ENCODE peak calls at places on chromosomes 6 and 20, in six cellular contexts. One of them, this sample, is unnamed.

GRCh38 chr6:135146160-135146920 is 34.8 kb upstream of the MYB start:
- DNase-seq in cardiac muscle cell: no peak
- DNase-seq in NCI-H226: peak
- DNase-seq in CMK: no peak
- DNase-seq in HFFc6: peak
- DNase-seq in NCI-H1930: no peak
- DNase-seq in this sample: peak

GRCh38 chr20:29325304-29325640 is 1932.2 kb upstream of the DEFB115 start:
- DNase-seq in cardiac muscle cell: no peak
- DNase-seq in NCI-H226: no peak
- DNase-seq in CMK: no peak
- DNase-seq in HFFc6: no peak
- DNase-seq in NCI-H1930: peak
- DNase-seq in this sample: no peak

GRCh38 chr6:70303034-70303525 is at the start of gene COL9A1:
- DNase-seq in cardiac muscle cell: no peak
- DNase-seq in NCI-H226: no peak
- DNase-seq in CMK: no peak
- DNase-seq in HFFc6: no peak
- DNase-seq in NCI-H1930: no peak
- DNase-seq in this sample: no peak

GRCh38 chr6:142763205-142763604 is 181.8 kb downstream of the HIVEP2 start:
- DNase-seq in cardiac muscle cell: no peak
- DNase-seq in NCI-H226: no peak
- DNase-seq in CMK: no peak
- DNase-seq in HFFc6: peak
- DNase-seq in NCI-H1930: no peak
- DNase-seq in this sample: no peak

GRCh38 chr6:151291145-151292055 is 51.6 kb downstream of the AKAP12 start:
- DNase-seq in cardiac muscle cell: peak
- DNase-seq in NCI-H226: no peak
- DNase-seq in CMK: no peak
- DNase-seq in HFFc6: no peak
- DNase-seq in NCI-H1930: no peak
- DNase-seq in this sample: no peak

GRCh38 chr6:166056637-166057036 is 111.0 kb downstream of the TBXT start:
- DNase-seq in cardiac muscle cell: peak
- DNase-seq in NCI-H226: peak
- DNase-seq in CMK: no peak
- DNase-seq in HFFc6: no peak
- DNase-seq in NCI-H1930: no peak
- DNase-seq in this sample: no peak

GRCh38 chr6:114747995-114748625 is 405.3 kb upstream of the HS3ST5 start:
- DNase-seq in cardiac muscle cell: peak
- DNase-seq in NCI-H226: peak
- DNase-seq in CMK: peak
- DNase-seq in HFFc6: peak
- DNase-seq in NCI-H1930: peak
- DNase-seq in this sample: peak

GRCh38 chr6:56115715-56116114 is 131.7 kb downstream of the COL21A1 start:
- DNase-seq in cardiac muscle cell: no peak
- DNase-seq in NCI-H226: no peak
- DNase-seq in CMK: no peak
- DNase-seq in HFFc6: no peak
- DNase-seq in NCI-H1930: no peak
- DNase-seq in this sample: no peak

GRCh38 chr6:38067263-38067980 is 247.9 kb downstream of the ZFAND3 start:
- DNase-seq in cardiac muscle cell: no peak
- DNase-seq in NCI-H226: no peak
- DNase-seq in CMK: no peak
- DNase-seq in HFFc6: no peak
- DNase-seq in NCI-H1930: no peak
- DNase-seq in this sample: no peak

GRCh38 chr20:63287697-63288580 is 5.0 kb upstream of the COL20A1 start:
- DNase-seq in cardiac muscle cell: no peak
- DNase-seq in NCI-H226: no peak
- DNase-seq in CMK: no peak
- DNase-seq in HFFc6: no peak
- DNase-seq in NCI-H1930: no peak
- DNase-seq in this sample: no peak

GRCh38 chr6:51303313-51303712 is 484.6 kb downstream of the TFAP2B start:
- DNase-seq in cardiac muscle cell: no peak
- DNase-seq in NCI-H226: no peak
- DNase-seq in CMK: no peak
- DNase-seq in HFFc6: no peak
- DNase-seq in NCI-H1930: no peak
- DNase-seq in this sample: no peak

GRCh38 chr20:57622579-57623381 is 2.6 kb upstream of the ZBP1 start:
- DNase-seq in cardiac muscle cell: peak
- DNase-seq in NCI-H226: peak
- DNase-seq in CMK: no peak
- DNase-seq in HFFc6: peak
- DNase-seq in NCI-H1930: peak
- DNase-seq in this sample: peak

GRCh38 chr20:12984863-12985262 is 23.9 kb upstream of the SPTLC3 start:
- DNase-seq in cardiac muscle cell: no peak
- DNase-seq in NCI-H226: peak
- DNase-seq in CMK: no peak
- DNase-seq in HFFc6: no peak
- DNase-seq in NCI-H1930: no peak
- DNase-seq in this sample: peak

GRCh38 chr6:41647061-41647511 is 8.8 kb downstream of the MDFI start:
- DNase-seq in cardiac muscle cell: no peak
- DNase-seq in NCI-H226: no peak
- DNase-seq in CMK: no peak
- DNase-seq in HFFc6: no peak
- DNase-seq in NCI-H1930: no peak
- DNase-seq in this sample: no peak

GRCh38 chr6:45439459-45439858 is 61.7 kb upstream of the SUPT3H start:
- DNase-seq in cardiac muscle cell: no peak
- DNase-seq in NCI-H226: no peak
- DNase-seq in CMK: no peak
- DNase-seq in HFFc6: no peak
- DNase-seq in NCI-H1930: no peak
- DNase-seq in this sample: no peak

GRCh38 chr6:36604090-36605060 is 10.2 kb downstream of the SRSF3 start:
- DNase-seq in cardiac muscle cell: no peak
- DNase-seq in NCI-H226: no peak
- DNase-seq in CMK: no peak
- DNase-seq in HFFc6: no peak
- DNase-seq in NCI-H1930: no peak
- DNase-seq in this sample: no peak

GRCh38 chr6:42333622-42334021 is 116.0 kb upstream of the MRPS10 start:
- DNase-seq in cardiac muscle cell: no peak
- DNase-seq in NCI-H226: no peak
- DNase-seq in CMK: no peak
- DNase-seq in HFFc6: no peak
- DNase-seq in NCI-H1930: no peak
- DNase-seq in this sample: no peak

GRCh38 chr6:149234051-149234962 is 83.2 kb upstream of the TAB2 start:
- DNase-seq in cardiac muscle cell: no peak
- DNase-seq in NCI-H226: peak
- DNase-seq in CMK: no peak
- DNase-seq in HFFc6: peak
- DNase-seq in NCI-H1930: no peak
- DNase-seq in this sample: peak

GRCh38 chr20:38143238-38143645 is 21.8 kb downstream of the TGM2 start:
- DNase-seq in cardiac muscle cell: no peak
- DNase-seq in NCI-H226: peak
- DNase-seq in CMK: no peak
- DNase-seq in HFFc6: no peak
- DNase-seq in NCI-H1930: no peak
- DNase-seq in this sample: peak

GRCh38 chr20:1945660-1946059 is 48.2 kb downstream of the PDYN start:
- DNase-seq in cardiac muscle cell: no peak
- DNase-seq in NCI-H226: no peak
- DNase-seq in CMK: no peak
- DNase-seq in HFFc6: no peak
- DNase-seq in NCI-H1930: no peak
- DNase-seq in this sample: no peak

GRCh38 chr6:43628392-43629103 is 516 bp downstream of the GTPBP2 start:
- DNase-seq in cardiac muscle cell: peak
- DNase-seq in NCI-H226: peak
- DNase-seq in CMK: no peak
- DNase-seq in HFFc6: peak
- DNase-seq in NCI-H1930: no peak
- DNase-seq in this sample: peak

GRCh38 chr20:35008411-35009342 is 53.0 kb downstream of the MYH7B start:
- DNase-seq in cardiac muscle cell: no peak
- DNase-seq in NCI-H226: no peak
- DNase-seq in CMK: no peak
- DNase-seq in HFFc6: no peak
- DNase-seq in NCI-H1930: no peak
- DNase-seq in this sample: no peak

GRCh38 chr6:125753218-125753936 is 3.9 kb downstream of the HEY2 start:
- DNase-seq in cardiac muscle cell: peak
- DNase-seq in NCI-H226: no peak
- DNase-seq in CMK: no peak
- DNase-seq in HFFc6: peak
- DNase-seq in NCI-H1930: peak
- DNase-seq in this sample: no peak

GRCh38 chr20:44646641-44647274 is 4.7 kb downstream of the ADA start:
- DNase-seq in cardiac muscle cell: peak
- DNase-seq in NCI-H226: no peak
- DNase-seq in CMK: no peak
- DNase-seq in HFFc6: peak
- DNase-seq in NCI-H1930: no peak
- DNase-seq in this sample: no peak

GRCh38 chr6:144330588-144330987 is 45.5 kb downstream of the UTRN start:
- DNase-seq in cardiac muscle cell: no peak
- DNase-seq in NCI-H226: no peak
- DNase-seq in CMK: no peak
- DNase-seq in HFFc6: no peak
- DNase-seq in NCI-H1930: no peak
- DNase-seq in this sample: no peak

GRCh38 chr6:121838842-121839241 is 403.4 kb downstream of the GJA1 start:
- DNase-seq in cardiac muscle cell: peak
- DNase-seq in NCI-H226: peak
- DNase-seq in CMK: peak
- DNase-seq in HFFc6: no peak
- DNase-seq in NCI-H1930: no peak
- DNase-seq in this sample: peak

GRCh38 chr6:94956910-94957309 is 620.4 kb upstream of the MANEA start:
- DNase-seq in cardiac muscle cell: no peak
- DNase-seq in NCI-H226: no peak
- DNase-seq in CMK: no peak
- DNase-seq in HFFc6: no peak
- DNase-seq in NCI-H1930: no peak
- DNase-seq in this sample: no peak

GRCh38 chr6:31083742-31084354 is 28.5 kb downstream of the C6orf15 start:
- DNase-seq in cardiac muscle cell: peak
- DNase-seq in NCI-H226: peak
- DNase-seq in CMK: peak
- DNase-seq in HFFc6: peak
- DNase-seq in NCI-H1930: no peak
- DNase-seq in this sample: no peak

This sample was measured in foreskin keratinocyte.